ENCODE peak calls at places on chromosomes 3 and 15, in six cellular contexts. One of them, this sample, is unnamed.

GRCh38 chr3:129248286-129248979 is 973 bp upstream of the COPG1 start:
- DNase-seq in GM23338: no peak
- DNase-seq in HepG2: no peak
- DNase-seq in A549: no peak
- DNase-seq in Panc1: no peak
- DNase-seq in GM12878: no peak
- DNase-seq in this sample: no peak

GRCh38 chr15:42344763-42345162 is 14.5 kb upstream of the CAPN3 start:
- DNase-seq in GM23338: no peak
- DNase-seq in HepG2: no peak
- DNase-seq in A549: no peak
- DNase-seq in Panc1: no peak
- DNase-seq in GM12878: no peak
- DNase-seq in this sample: peak

GRCh38 chr3:111801697-111802655 is 57.1 kb upstream of the PHLDB2 start:
- DNase-seq in GM23338: no peak
- DNase-seq in HepG2: no peak
- DNase-seq in A549: no peak
- DNase-seq in Panc1: no peak
- DNase-seq in GM12878: no peak
- DNase-seq in this sample: no peak

GRCh38 chr15:42050484-42051255 is 29.8 kb upstream of the PLA2G4E start:
- DNase-seq in GM23338: no peak
- DNase-seq in HepG2: no peak
- DNase-seq in A549: no peak
- DNase-seq in Panc1: no peak
- DNase-seq in GM12878: no peak
- DNase-seq in this sample: no peak

GRCh38 chr15:75675579-75676404 is 28.1 kb downstream of the SNX33 start:
- DNase-seq in GM23338: no peak
- DNase-seq in HepG2: no peak
- DNase-seq in A549: no peak
- DNase-seq in Panc1: no peak
- DNase-seq in GM12878: no peak
- DNase-seq in this sample: no peak

GRCh38 chr15:85380860-85381535 is 595 bp downstream of the AKAP13 start:
- DNase-seq in GM23338: peak
- DNase-seq in HepG2: no peak
- DNase-seq in A549: peak
- DNase-seq in Panc1: no peak
- DNase-seq in GM12878: no peak
- DNase-seq in this sample: peak

GRCh38 chr3:57434041-57434440 is 110.1 kb downstream of the DNAH12 start:
- DNase-seq in GM23338: peak
- DNase-seq in HepG2: peak
- DNase-seq in A549: peak
- DNase-seq in Panc1: no peak
- DNase-seq in GM12878: no peak
- DNase-seq in this sample: no peak

GRCh38 chr3:37053337-37053736 is 60.0 kb downstream of the MLH1 start:
- DNase-seq in GM23338: no peak
- DNase-seq in HepG2: no peak
- DNase-seq in A549: no peak
- DNase-seq in Panc1: no peak
- DNase-seq in GM12878: no peak
- DNase-seq in this sample: no peak

GRCh38 chr15:35090104-35090807 is 5.2 kb upstream of the NANOGP8 start:
- DNase-seq in GM23338: no peak
- DNase-seq in HepG2: peak
- DNase-seq in A549: no peak
- DNase-seq in Panc1: no peak
- DNase-seq in GM12878: no peak
- DNase-seq in this sample: no peak

GRCh38 chr3:160869825-160870224 is 113.8 kb downstream of the PPM1L start:
- DNase-seq in GM23338: no peak
- DNase-seq in HepG2: no peak
- DNase-seq in A549: no peak
- DNase-seq in Panc1: no peak
- DNase-seq in GM12878: no peak
- DNase-seq in this sample: no peak

GRCh38 chr15:37891754-37892368 is 42.6 kb upstream of the TMCO5A start:
- DNase-seq in GM23338: peak
- DNase-seq in HepG2: peak
- DNase-seq in A549: peak
- DNase-seq in Panc1: no peak
- DNase-seq in GM12878: no peak
- DNase-seq in this sample: no peak

DNA sequence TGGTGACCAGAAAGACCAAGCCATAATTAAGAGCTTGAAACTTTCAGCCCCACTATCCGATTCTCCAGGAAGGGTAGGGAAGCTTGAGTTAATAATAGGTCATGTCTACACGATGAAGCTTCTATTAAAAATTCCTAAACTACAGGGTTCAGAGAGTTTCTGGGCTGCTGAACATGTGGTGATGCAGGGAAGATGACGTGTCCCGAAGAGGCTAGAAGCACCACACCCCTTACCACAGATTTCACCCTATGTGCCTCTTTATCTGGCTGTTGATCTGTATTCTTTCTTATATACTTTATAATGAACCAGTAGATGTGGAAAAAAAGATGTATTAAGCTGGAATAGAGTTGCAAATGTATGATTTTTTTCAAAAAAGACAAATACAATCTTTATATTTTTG is 473.4 kb downstream of the NLGN1 start:
- DNase-seq in GM23338: no peak
- DNase-seq in HepG2: no peak
- DNase-seq in A549: no peak
- DNase-seq in Panc1: no peak
- DNase-seq in GM12878: no peak
- DNase-seq in this sample: no peak
- TF ChIP-seq REST in GM23338: no peak
- TF ChIP-seq REST in HepG2: no peak
- TF ChIP-seq REST in A549: no peak
- TF ChIP-seq REST in Panc1: no peak
- TF ChIP-seq REST in GM12878: no peak
- TF ChIP-seq REST in this sample: no peak

GRCh38 chr15:74312445-74313007 is 54.9 kb downstream of the CYP11A1 start:
- DNase-seq in GM23338: no peak
- DNase-seq in HepG2: no peak
- DNase-seq in A549: no peak
- DNase-seq in Panc1: no peak
- DNase-seq in GM12878: no peak
- DNase-seq in this sample: no peak

GRCh38 chr15:74308643-74308945 is 58.9 kb downstream of the CYP11A1 start:
- DNase-seq in GM23338: no peak
- DNase-seq in HepG2: no peak
- DNase-seq in A549: no peak
- DNase-seq in Panc1: no peak
- DNase-seq in GM12878: no peak
- DNase-seq in this sample: no peak

GRCh38 chr15:74313889-74314288 is 53.6 kb downstream of the CYP11A1 start:
- DNase-seq in GM23338: no peak
- DNase-seq in HepG2: no peak
- DNase-seq in A549: no peak
- DNase-seq in Panc1: no peak
- DNase-seq in GM12878: no peak
- DNase-seq in this sample: no peak

GRCh38 chr15:74314897-74315438 is 52.5 kb downstream of the CYP11A1 start:
- DNase-seq in GM23338: no peak
- DNase-seq in HepG2: no peak
- DNase-seq in A549: no peak
- DNase-seq in Panc1: no peak
- DNase-seq in GM12878: no peak
- DNase-seq in this sample: no peak

DNA sequence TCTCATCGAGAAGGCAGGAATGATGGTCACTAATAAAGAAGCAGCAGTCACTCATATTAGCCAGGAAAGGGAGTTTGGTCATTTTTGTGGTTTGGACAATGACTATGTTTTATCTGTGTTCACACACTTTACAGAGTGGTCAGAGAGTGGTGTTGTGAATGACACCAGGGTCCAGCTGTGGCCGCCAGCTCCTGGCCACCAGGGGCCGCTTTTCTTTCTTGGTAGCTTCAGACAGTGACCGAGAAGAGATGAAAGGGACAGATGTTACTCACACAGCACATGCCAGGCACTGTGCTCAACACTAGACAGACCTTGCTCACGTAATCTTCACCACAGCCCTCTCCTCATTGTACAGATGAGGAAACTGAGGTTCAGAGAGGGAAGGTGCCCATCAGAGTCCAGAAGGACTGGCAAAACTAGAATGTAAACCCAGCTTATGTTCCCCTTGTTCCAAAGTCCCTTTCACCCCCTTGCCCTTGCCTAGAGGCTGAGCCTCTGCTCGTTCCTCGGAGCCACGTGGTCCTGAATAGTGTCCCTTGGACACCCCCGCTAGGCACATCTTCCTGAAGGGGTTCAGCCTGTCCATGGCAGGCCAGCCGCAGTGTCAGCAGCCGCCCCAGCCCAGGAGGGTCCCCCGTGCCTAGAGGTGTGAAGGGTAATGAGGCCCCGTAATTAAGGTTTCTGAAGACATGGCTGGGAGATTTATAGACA is 55.6 kb downstream of the CYP11A1 start:
- DNase-seq in GM23338: peak
- DNase-seq in HepG2: peak
- DNase-seq in A549: peak
- DNase-seq in Panc1: no peak
- DNase-seq in GM12878: no peak
- DNase-seq in this sample: no peak
- TF ChIP-seq REST in GM23338: no peak
- TF ChIP-seq REST in HepG2: no peak
- TF ChIP-seq REST in A549: no peak
- TF ChIP-seq REST in Panc1: no peak
- TF ChIP-seq REST in GM12878: no peak
- TF ChIP-seq REST in this sample: no peak

GRCh38 chr3:6132684-6133432 is 728.1 kb upstream of the GRM7 start:
- DNase-seq in GM23338: no peak
- DNase-seq in HepG2: no peak
- DNase-seq in A549: no peak
- DNase-seq in Panc1: no peak
- DNase-seq in GM12878: peak
- DNase-seq in this sample: no peak
- TF ChIP-seq REST in GM23338: no peak
- TF ChIP-seq REST in HepG2: no peak
- TF ChIP-seq REST in A549: no peak
- TF ChIP-seq REST in Panc1: no peak
- TF ChIP-seq REST in GM12878: no peak
- TF ChIP-seq REST in this sample: no peak

GRCh38 chr3:187430576-187430975 is 62.4 kb downstream of the RTP4 start:
- DNase-seq in GM23338: peak
- DNase-seq in HepG2: no peak
- DNase-seq in A549: no peak
- DNase-seq in Panc1: no peak
- DNase-seq in GM12878: no peak
- DNase-seq in this sample: no peak
- TF ChIP-seq REST in GM23338: no peak
- TF ChIP-seq REST in HepG2: no peak
- TF ChIP-seq REST in A549: no peak
- TF ChIP-seq REST in Panc1: no peak
- TF ChIP-seq REST in GM12878: no peak
- TF ChIP-seq REST in this sample: no peak

GRCh38 chr3:145145461-145145860 is 1015.5 kb downstream of the PLOD2 start:
- DNase-seq in GM23338: no peak
- DNase-seq in HepG2: no peak
- DNase-seq in A549: no peak
- DNase-seq in Panc1: no peak
- DNase-seq in GM12878: no peak
- DNase-seq in this sample: no peak
- TF ChIP-seq REST in GM23338: no peak
- TF ChIP-seq REST in HepG2: no peak
- TF ChIP-seq REST in A549: no peak
- TF ChIP-seq REST in Panc1: no peak
- TF ChIP-seq REST in GM12878: no peak
- TF ChIP-seq REST in this sample: no peak

DNA sequence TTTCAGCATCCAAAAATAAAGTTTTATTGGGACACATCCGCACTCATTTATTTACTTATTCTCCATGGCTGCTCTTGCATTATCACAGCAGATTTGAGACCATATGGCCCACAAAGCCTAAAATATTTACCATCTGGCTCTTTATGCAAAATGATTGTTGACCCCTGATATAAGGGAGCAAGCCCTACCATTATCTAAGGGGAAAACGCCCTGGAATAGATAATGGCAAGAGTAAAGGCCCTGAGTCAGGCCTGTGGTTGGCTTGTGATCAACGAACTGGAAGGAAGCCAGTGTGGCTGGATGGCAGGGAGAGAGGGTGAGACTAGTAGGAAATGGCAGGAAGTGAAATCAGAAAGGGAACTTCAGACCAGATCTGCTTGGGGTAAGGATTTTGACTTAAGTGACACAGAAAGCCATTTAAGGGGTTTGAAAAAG is 24.6 kb upstream of the DMXL2 start:
- DNase-seq in GM23338: no peak
- DNase-seq in HepG2: no peak
- DNase-seq in A549: no peak
- DNase-seq in Panc1: no peak
- DNase-seq in GM12878: no peak
- DNase-seq in this sample: peak
- TF ChIP-seq REST in GM23338: no peak
- TF ChIP-seq REST in HepG2: no peak
- TF ChIP-seq REST in A549: no peak
- TF ChIP-seq REST in Panc1: no peak
- TF ChIP-seq REST in GM12878: no peak
- TF ChIP-seq REST in this sample: no peak

GRCh38 chr15:44666208-44667038 is 3.0 kb upstream of the SPG11 start:
- DNase-seq in GM23338: no peak
- DNase-seq in HepG2: no peak
- DNase-seq in A549: no peak
- DNase-seq in Panc1: no peak
- DNase-seq in GM12878: peak
- DNase-seq in this sample: no peak

GRCh38 chr15:44673639-44674038 is 10.2 kb upstream of the SPG11 start:
- DNase-seq in GM23338: no peak
- DNase-seq in HepG2: no peak
- DNase-seq in A549: no peak
- DNase-seq in Panc1: no peak
- DNase-seq in GM12878: no peak
- DNase-seq in this sample: no peak

GRCh38 chr15:44667039-44667360 is 3.5 kb upstream of the SPG11 start:
- DNase-seq in GM23338: no peak
- DNase-seq in HepG2: no peak
- DNase-seq in A549: no peak
- DNase-seq in Panc1: no peak
- DNase-seq in GM12878: no peak
- DNase-seq in this sample: no peak

GRCh38 chr15:44670087-44670945 is 6.9 kb upstream of the SPG11 start:
- DNase-seq in GM23338: no peak
- DNase-seq in HepG2: no peak
- DNase-seq in A549: no peak
- DNase-seq in Panc1: no peak
- DNase-seq in GM12878: no peak
- DNase-seq in this sample: no peak

GRCh38 chr15:44668925-44669324 is 5.5 kb upstream of the SPG11 start:
- DNase-seq in GM23338: no peak
- DNase-seq in HepG2: no peak
- DNase-seq in A549: no peak
- DNase-seq in Panc1: no peak
- DNase-seq in GM12878: no peak
- DNase-seq in this sample: no peak
- TF ChIP-seq REST in GM23338: no peak
- TF ChIP-seq REST in HepG2: no peak
- TF ChIP-seq REST in A549: no peak
- TF ChIP-seq REST in Panc1: no peak
- TF ChIP-seq REST in GM12878: no peak
- TF ChIP-seq REST in this sample: no peak